ENCODE peak calls at places on chromosomes 16 and 17, in four cellular contexts. One of them, this sample, is unnamed.

GRCh38 chr17:41870627-41871026 is 5.4 kb upstream of the KLHL11 start:
- DNase-seq in Peyer's patch: no peak
- DNase-seq in lung: no peak
- DNase-seq in adrenal gland: no peak
- DNase-seq in this sample: no peak

GRCh38 chr16:14322186-14322585 is 251.1 kb downstream of the MRTFB start:
- DNase-seq in Peyer's patch: no peak
- DNase-seq in lung: no peak
- DNase-seq in adrenal gland: no peak
- DNase-seq in this sample: no peak

GRCh38 chr16:20946015-20946629 is 45.6 kb downstream of the LYRM1 start:
- DNase-seq in Peyer's patch: no peak
- DNase-seq in lung: no peak
- DNase-seq in adrenal gland: no peak
- DNase-seq in this sample: no peak

GRCh38 chr17:52306314-52306713 is 147.8 kb upstream of the CA10 start:
- DNase-seq in Peyer's patch: no peak
- DNase-seq in lung: no peak
- DNase-seq in adrenal gland: no peak
- DNase-seq in this sample: no peak

GRCh38 chr17:21287703-21288449 is 3.4 kb downstream of the MAP2K3 start:
- DNase-seq in Peyer's patch: peak; percentile 96
- DNase-seq in lung: peak; percentile 98
- DNase-seq in adrenal gland: peak; percentile 99
- DNase-seq in this sample: peak; percentile 100

GRCh38 chr16:1348926-1349325 is 2.8 kb downstream of the TSR3 start:
- DNase-seq in Peyer's patch: no peak
- DNase-seq in lung: no peak
- DNase-seq in adrenal gland: no peak
- DNase-seq in this sample: no peak

GRCh38 chr16:3188925-3189825 is 1.2 kb downstream of the OR1F1 start:
- DNase-seq in Peyer's patch: no peak
- DNase-seq in lung: no peak
- DNase-seq in adrenal gland: no peak
- DNase-seq in this sample: no peak

GRCh38 chr17:62670202-62670821 is 42.8 kb downstream of the MRC2 start:
- DNase-seq in Peyer's patch: no peak
- DNase-seq in lung: no peak
- DNase-seq in adrenal gland: no peak
- DNase-seq in this sample: no peak

GRCh38 chr16:69711115-69711740 is 15.1 kb downstream of the NQO1 start:
- DNase-seq in Peyer's patch: no peak
- DNase-seq in lung: peak; percentile 81
- DNase-seq in adrenal gland: peak; percentile 55
- DNase-seq in this sample: no peak

GRCh38 chr16:65336169-65336568 is 214.3 kb upstream of the CDH11 start:
- DNase-seq in Peyer's patch: no peak
- DNase-seq in lung: no peak
- DNase-seq in adrenal gland: no peak
- DNase-seq in this sample: no peak

GRCh38 chr16:88909431-88910210 is 43.2 kb upstream of the PABPN1L start:
- DNase-seq in Peyer's patch: no peak
- DNase-seq in lung: no peak
- DNase-seq in adrenal gland: no peak
- DNase-seq in this sample: no peak

GRCh38 chr16:71448274-71448866 is 6.5 kb upstream of the TLE7 start:
- DNase-seq in Peyer's patch: no peak
- DNase-seq in lung: no peak
- DNase-seq in adrenal gland: no peak
- DNase-seq in this sample: no peak

DNA sequence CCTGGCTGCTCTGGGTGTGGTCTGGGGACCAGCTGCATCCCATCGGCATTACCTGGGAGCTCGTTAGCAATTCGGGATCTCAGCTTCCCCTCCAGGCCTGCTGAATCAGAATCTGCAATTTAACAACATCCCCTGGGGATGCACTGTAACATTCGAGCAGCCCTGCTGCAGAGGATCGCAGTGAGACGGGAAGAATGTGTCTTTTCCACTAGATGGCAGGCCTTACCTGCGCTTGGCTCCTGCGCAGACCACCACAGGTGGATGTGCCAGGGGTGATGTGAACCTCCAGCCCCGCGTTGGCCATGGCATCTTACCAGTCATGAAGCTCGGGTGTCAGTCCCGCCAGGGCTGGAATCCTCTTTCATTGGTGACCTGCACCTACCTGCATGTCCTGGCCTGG is 209.9 kb downstream of the PRKCB start:
- DNase-seq in Peyer's patch: no peak
- DNase-seq in lung: no peak
- DNase-seq in adrenal gland: no peak
- DNase-seq in this sample: no peak
- TF ChIP-seq CTCF in Peyer's patch: no peak
- TF ChIP-seq CTCF in lung: no peak
- TF ChIP-seq CTCF in adrenal gland: peak; percentile 14
- TF ChIP-seq CTCF in this sample: no peak

GRCh38 chr17:43695968-43696865 is 34.5 kb upstream of the MEOX1 start:
- DNase-seq in Peyer's patch: no peak
- DNase-seq in lung: no peak
- DNase-seq in adrenal gland: peak; percentile 54
- DNase-seq in this sample: no peak
- TF ChIP-seq CTCF in Peyer's patch: no peak
- TF ChIP-seq CTCF in lung: no peak
- TF ChIP-seq CTCF in adrenal gland: no peak
- TF ChIP-seq CTCF in this sample: no peak

GRCh38 chr16:84990782-84991181 is 20.6 kb downstream of the ZDHHC7 start:
- DNase-seq in Peyer's patch: no peak
- DNase-seq in lung: no peak
- DNase-seq in adrenal gland: no peak
- DNase-seq in this sample: no peak

GRCh38 chr16:84989791-84990620 is 21.3 kb downstream of the ZDHHC7 start:
- DNase-seq in Peyer's patch: no peak
- DNase-seq in lung: no peak
- DNase-seq in adrenal gland: no peak
- DNase-seq in this sample: no peak

GRCh38 chr16:84986879-84987278 is 24.5 kb downstream of the ZDHHC7 start:
- DNase-seq in Peyer's patch: no peak
- DNase-seq in lung: no peak
- DNase-seq in adrenal gland: no peak
- DNase-seq in this sample: no peak

GRCh38 chr16:84986102-84986501 is 25.2 kb downstream of the ZDHHC7 start:
- DNase-seq in Peyer's patch: no peak
- DNase-seq in lung: no peak
- DNase-seq in adrenal gland: no peak
- DNase-seq in this sample: no peak

GRCh38 chr16:84988328-84989080 is 22.8 kb downstream of the ZDHHC7 start:
- DNase-seq in Peyer's patch: no peak
- DNase-seq in lung: no peak
- DNase-seq in adrenal gland: no peak
- DNase-seq in this sample: no peak
- TF ChIP-seq CTCF in Peyer's patch: no peak
- TF ChIP-seq CTCF in lung: no peak
- TF ChIP-seq CTCF in adrenal gland: no peak
- TF ChIP-seq CTCF in this sample: no peak

DNA sequence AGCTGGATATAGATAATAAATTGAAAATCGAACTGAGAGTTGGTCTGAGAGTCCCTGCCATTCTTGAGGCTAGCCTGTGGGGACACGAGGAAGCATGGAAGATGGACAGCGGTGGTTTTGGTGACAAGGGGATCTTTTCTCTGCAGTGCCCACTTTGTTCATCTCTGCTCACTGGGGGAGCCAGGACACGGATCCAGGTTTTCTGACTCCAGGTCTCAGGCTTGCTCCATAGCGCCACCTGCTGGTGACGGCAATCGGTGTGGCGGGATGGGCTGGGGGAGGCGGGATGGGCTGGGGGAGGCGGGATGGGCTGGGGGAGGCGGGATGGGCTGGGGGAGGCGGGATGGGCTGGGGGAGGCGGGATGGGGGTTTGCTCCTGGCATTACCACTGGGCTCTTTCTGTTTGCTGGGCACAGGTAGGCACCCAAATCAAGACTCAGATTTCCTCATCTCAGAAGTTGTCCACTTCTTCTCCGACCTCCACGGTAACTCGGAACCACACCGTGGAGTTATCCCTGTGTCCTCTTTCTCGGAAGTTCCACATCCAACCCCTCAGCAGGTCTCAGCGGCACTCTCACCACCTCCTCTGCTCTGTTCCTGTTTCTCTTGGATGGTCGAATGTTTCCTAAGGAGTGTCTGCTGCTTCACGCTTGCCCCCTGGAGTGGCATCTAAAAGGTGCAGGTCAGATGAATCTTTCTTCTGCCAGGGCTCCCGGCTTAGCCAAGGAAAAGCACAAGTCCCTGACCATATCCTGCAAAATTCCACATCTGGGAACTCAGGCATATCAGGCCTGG is 142.4 kb downstream of the CYLD start:
- DNase-seq in Peyer's patch: no peak
- DNase-seq in lung: peak; percentile 13
- DNase-seq in adrenal gland: no peak
- DNase-seq in this sample: no peak
- TF ChIP-seq CTCF in Peyer's patch: no peak
- TF ChIP-seq CTCF in lung: no peak
- TF ChIP-seq CTCF in adrenal gland: no peak
- TF ChIP-seq CTCF in this sample: peak; percentile 12

DNA sequence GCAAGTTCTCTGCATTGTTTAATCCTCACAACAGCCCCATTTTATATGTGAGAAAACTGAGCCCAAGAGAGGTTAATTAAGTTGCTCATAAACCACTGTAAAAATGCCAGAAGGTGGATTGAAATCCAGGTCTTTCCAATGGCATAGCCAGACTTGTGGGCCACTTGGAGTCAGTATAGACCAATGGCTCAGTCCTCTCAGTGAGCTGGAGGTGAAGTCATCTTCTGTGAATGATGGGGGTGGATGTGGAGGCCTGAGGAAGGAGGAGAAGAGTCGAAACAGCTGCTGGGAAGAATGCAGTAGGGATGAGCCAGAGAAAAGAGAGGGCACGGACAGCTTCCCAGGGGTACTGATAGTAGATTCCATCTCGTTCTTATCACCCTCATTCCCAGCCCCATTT is 213.4 kb downstream of the SOX9 start:
- DNase-seq in Peyer's patch: no peak
- DNase-seq in lung: no peak
- DNase-seq in adrenal gland: no peak
- DNase-seq in this sample: no peak
- TF ChIP-seq CTCF in Peyer's patch: no peak
- TF ChIP-seq CTCF in lung: no peak
- TF ChIP-seq CTCF in adrenal gland: no peak
- TF ChIP-seq CTCF in this sample: no peak